ENCODE peak calls at places on chromosomes 1 and 21, in eight cellular contexts. F, Q, M, K, A, V, X and H are unnamed samples.

GRCh38 chr1:3038113-3038551 is 16.9 kb downstream of the ACTRT2 start:
- DNase-seq in K (no peak), Q (no peak), V (no peak), A (peak), F (no peak), X (no peak), M (no peak), H (no peak)

GRCh38 chr1:43671626-43672330 is 21.8 kb downstream of the KDM4A start:
- DNase-seq in F (no peak), Q (no peak), A (no peak), X (no peak), M (no peak), K (no peak), V (no peak), H (no peak)

GRCh38 chr1:219528633-219529032 is 84.3 kb downstream of the ZC3H11B start:
- DNase-seq in K (no peak), V (no peak), X (no peak), Q (no peak), F (no peak), A (no peak), M (no peak), H (no peak)

GRCh38 chr1:17704176-17704575 is 51.0 kb upstream of the ACTL8 start:
- DNase-seq in K (no peak), A (no peak), V (no peak), F (no peak), M (no peak), Q (no peak), X (no peak), H (no peak)

GRCh38 chr1:111541721-111542120 is 38.3 kb upstream of the ADORA3 start:
- DNase-seq in X (no peak), F (no peak), Q (no peak), A (no peak), V (no peak), M (no peak), K (no peak), H (no peak)

GRCh38 chr1:101506541-101507164 is 269.8 kb downstream of the S1PR1 start:
- DNase-seq in K (no peak), M (peak), A (no peak), F (peak), Q (peak), X (peak), V (peak), H (no peak)

GRCh38 chr1:82695443-82695842 is 894.7 kb downstream of the ADGRL2 start:
- DNase-seq in M (no peak), Q (no peak), X (no peak), A (no peak), F (no peak), V (no peak), K (no peak), H (no peak)

GRCh38 chr21:25330266-25330665 is 277.0 kb downstream of the MRPL39 start:
- DNase-seq in M (no peak), A (no peak), Q (no peak), V (no peak), F (no peak), K (no peak), X (no peak), H (no peak)

GRCh38 chr1:38812981-38813380 is 46.6 kb downstream of the RRAGC start:
- DNase-seq in Q (no peak), V (no peak), X (no peak), M (no peak), F (no peak), K (no peak), A (no peak), H (no peak)

GRCh38 chr1:204198978-204199340 is 2.7 kb upstream of the KISS1 start:
- DNase-seq in M (no peak), K (no peak), A (no peak), Q (no peak), X (no peak), V (no peak), F (no peak), H (no peak)

GRCh38 chr1:26171084-26172072 is at the start of gene ZNF593OS:
- DNase-seq in A (no peak), K (no peak), X (peak), M (no peak), F (no peak), Q (no peak), V (no peak), H (no peak)

GRCh38 chr21:30582850-30583249 is 7.3 kb downstream of the KRTAP22-2 start:
- DNase-seq in A (no peak), V (no peak), F (no peak), M (no peak), K (no peak), Q (no peak), X (no peak), H (no peak)

GRCh38 chr1:205949753-205950152 is 6.5 kb upstream of the SLC26A9 start:
- DNase-seq in F (peak), Q (no peak), K (no peak), A (no peak), M (no peak), X (no peak), V (no peak), H (no peak)

GRCh38 chr21:39441502-39442475 is 3.8 kb downstream of the LCA5L start:
- DNase-seq in A (no peak), M (no peak), K (no peak), F (peak), Q (no peak), V (peak), X (peak), H (no peak)

GRCh38 chr1:91450260-91450659 is 45.6 kb upstream of the HFM1 start:
- DNase-seq in F (no peak), X (no peak), Q (no peak), A (no peak), V (no peak), M (no peak), K (no peak), H (no peak)

GRCh38 chr21:31064803-31065202 is 26.5 kb upstream of the KRTAP19-8 start:
- DNase-seq in K (no peak), Q (no peak), A (no peak), X (no peak), F (no peak), M (no peak), V (no peak), H (no peak)

GRCh38 chr1:206687915-206688442 is 3.3 kb downstream of the MAPKAPK2 start:
- DNase-seq in V (no peak), A (no peak), K (no peak), F (no peak), Q (no peak), X (no peak), M (no peak), H (no peak)

GRCh38 chr1:47223921-47224675 is 7.9 kb downstream of the TAL1 start:
- DNase-seq in Q (no peak), X (no peak), A (no peak), K (no peak), V (no peak), F (no peak), M (no peak), H (no peak)

GRCh38 chr1:248873993-248874671 is 15.2 kb upstream of the ZNF692 start:
- DNase-seq in X (peak), V (peak), M (peak), Q (peak), F (peak), A (no peak), K (peak), H (no peak)

GRCh38 chr1:188822248-188822647 is 1655.4 kb downstream of the BRINP3 start:
- DNase-seq in M (no peak), V (peak), A (no peak), Q (no peak), K (no peak), F (no peak), X (no peak), H (no peak)

GRCh38 chr1:229691362-229691761 is 65.3 kb downstream of the URB2 start:
- DNase-seq in F (no peak), M (no peak), K (no peak), X (no peak), A (no peak), Q (no peak), V (no peak), H (no peak)

GRCh38 chr1:229690662-229691061 is 64.6 kb downstream of the URB2 start:
- DNase-seq in M (no peak), X (no peak), Q (no peak), A (no peak), V (no peak), K (no peak), F (no peak), H (no peak)

GRCh38 chr1:229696385-229696784 is 70.3 kb downstream of the URB2 start:
- DNase-seq in V (no peak), F (no peak), A (no peak), K (no peak), M (no peak), Q (no peak), X (no peak), H (no peak)

GRCh38 chr1:229693124-229693523 is 67.1 kb downstream of the URB2 start:
- DNase-seq in Q (no peak), X (peak), F (no peak), A (no peak), K (no peak), M (no peak), V (no peak), H (no peak)

DNA sequence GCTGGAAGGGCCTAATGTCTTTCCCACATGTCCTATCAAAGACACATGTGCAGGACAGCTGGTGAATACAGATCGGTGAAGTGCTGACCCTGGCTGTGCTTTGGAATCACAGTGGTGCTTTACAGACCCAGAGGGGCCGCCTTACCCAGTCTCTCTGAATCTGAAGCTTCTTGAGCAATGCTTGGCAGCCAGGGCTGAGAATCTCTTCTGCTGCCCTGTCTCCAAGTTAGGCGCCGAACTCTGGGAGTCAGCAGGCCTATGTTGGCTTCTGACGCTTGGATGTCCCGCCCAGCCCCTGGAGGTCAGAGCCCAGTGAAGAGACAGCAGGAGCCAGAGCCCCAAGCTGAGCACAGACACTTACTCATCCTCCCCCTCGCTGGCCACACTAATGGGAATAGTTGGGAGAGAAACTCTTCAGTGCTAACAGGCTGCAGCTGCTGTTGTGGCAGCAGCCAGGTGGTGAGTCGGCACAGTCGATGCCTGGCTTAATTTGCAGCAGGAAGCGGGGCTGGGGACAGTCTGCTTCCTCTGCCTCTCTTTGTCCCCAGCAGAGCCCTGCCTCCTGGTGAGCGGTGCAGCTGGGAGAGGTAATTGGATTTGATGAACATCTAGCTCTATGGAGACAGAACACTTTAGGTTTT is 68.1 kb downstream of the URB2 start:
- DNase-seq in M (no peak), F (peak), Q (peak), V (peak), A (peak), X (no peak), K (no peak), H (no peak)
- TF ChIP-seq CTCF in M (no peak), F (no peak), Q (no peak), V (no peak), A (no peak), X (no peak), K (no peak), H (no peak)

DNA sequence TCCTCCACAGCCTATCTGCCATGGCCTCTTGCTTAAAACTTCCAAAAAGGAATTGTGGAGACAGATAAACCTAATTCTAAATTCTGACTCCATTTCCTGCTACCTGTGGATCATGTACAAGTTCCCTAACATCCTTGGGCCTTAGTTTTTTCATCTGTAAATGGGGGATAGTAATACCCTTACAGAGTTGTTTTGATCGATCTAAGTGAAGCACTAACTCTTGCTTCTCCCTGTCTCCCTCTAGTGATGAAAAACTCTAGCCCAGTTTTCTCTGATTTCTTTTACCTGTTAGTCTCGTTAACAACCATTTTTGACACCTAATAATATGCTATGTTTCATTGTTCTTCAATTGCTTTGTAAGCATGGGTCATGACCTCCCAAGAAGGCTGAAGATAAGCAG is 65.9 kb downstream of the TM2D1 start:
- DNase-seq in V (no peak), F (no peak), K (no peak), A (no peak), X (peak), Q (no peak), M (no peak), H (no peak)
- TF ChIP-seq CTCF in V (no peak), F (no peak), K (no peak), A (no peak), X (no peak), Q (no peak), M (peak), H (no peak)

DNA sequence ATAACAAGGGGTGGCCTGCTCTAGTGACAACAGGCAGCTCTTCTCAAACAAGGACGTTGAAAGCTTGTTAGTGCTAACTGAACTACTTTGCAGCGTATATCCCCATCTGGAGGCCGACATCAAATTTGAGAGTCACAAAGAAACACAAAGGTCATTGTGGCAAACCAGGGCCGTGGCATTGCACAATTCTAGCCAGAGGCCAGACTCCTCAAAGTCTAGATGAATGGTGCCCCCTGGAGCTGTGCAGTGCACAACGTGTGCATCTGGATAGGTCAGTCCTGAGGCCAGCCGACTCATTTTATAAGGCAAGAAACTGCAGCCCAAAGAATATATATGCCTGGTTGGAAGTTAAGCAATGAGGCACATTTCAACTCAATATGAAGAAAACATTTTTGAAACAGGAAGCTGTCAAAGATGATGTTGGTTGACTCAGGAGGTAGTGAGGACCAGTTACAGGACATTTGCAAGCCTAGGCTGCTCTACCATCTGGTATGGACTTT is 459.3 kb upstream of the RUNX1 start:
- DNase-seq in F (peak), K (no peak), A (peak), M (no peak), V (peak), Q (peak), X (no peak), H (no peak)
- TF ChIP-seq CTCF in F (no peak), K (no peak), A (no peak), M (no peak), V (no peak), Q (no peak), X (no peak), H (no peak)

GRCh38 chr1:77888071-77888428 is 374 bp upstream of the NEXN start:
- DNase-seq in A (peak), F (peak), Q (no peak), M (no peak), V (no peak), K (no peak), X (peak), H (no peak)
- TF ChIP-seq CTCF in A (no peak), F (no peak), Q (no peak), M (no peak), V (no peak), K (no peak), X (no peak), H (no peak)

DNA sequence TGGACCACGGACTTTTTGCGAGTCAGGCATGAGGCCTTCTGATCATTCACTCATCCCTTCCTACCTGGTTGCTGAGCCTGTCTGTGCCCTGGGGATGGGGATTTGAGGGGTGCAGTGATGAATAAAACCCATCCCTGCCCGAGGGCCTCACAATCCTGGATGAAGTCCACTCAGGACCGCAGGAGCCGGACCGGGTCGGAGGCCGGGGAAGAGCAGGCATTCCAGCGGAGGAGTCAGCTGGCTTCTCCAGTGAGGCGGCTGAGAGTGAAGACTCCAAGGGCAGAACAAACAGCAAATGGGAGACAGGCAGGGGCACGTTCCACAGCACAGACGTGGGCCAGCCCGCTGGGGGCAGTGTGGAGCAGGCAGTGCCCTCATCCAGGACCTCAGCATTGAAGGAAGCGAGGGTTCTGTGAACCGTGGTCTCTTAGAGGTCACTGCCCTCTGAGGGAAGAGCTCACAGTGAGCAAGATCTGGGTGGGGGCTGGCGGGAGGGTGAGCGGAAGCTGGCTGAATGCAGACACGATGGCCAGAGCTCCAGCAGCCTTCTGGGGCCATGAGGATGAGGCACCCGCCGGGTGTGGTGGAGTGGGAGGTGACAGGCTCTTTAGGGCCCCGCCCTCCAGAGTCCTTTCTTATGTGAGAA is 10.9 kb upstream of the LRRC3 start:
- DNase-seq in M (no peak), X (no peak), A (no peak), Q (no peak), V (peak), K (no peak), F (no peak), H (no peak)
- TF ChIP-seq CTCF in M (peak), X (no peak), A (no peak), Q (no peak), V (peak), K (no peak), F (no peak), H (peak)

GRCh38 chr1:116763787-116764465 is 9.7 kb downstream of the CD2 start:
- DNase-seq in Q (peak), F (peak), V (peak), K (no peak), M (no peak), X (no peak), A (no peak), H (no peak)

GRCh38 chr1:116765962-116766361 is 11.7 kb downstream of the CD2 start:
- DNase-seq in K (no peak), M (no peak), A (no peak), F (no peak), Q (no peak), V (no peak), X (no peak), H (no peak)

GRCh38 chr1:116764906-116765862 is 11.0 kb downstream of the CD2 start:
- DNase-seq in Q (no peak), F (no peak), V (no peak), A (no peak), K (no peak), X (no peak), M (no peak), H (no peak)

GRCh38 chr1:116763116-116763786 is 9.0 kb downstream of the CD2 start:
- DNase-seq in V (no peak), X (no peak), Q (no peak), A (no peak), F (no peak), M (no peak), K (no peak), H (no peak)

DNA sequence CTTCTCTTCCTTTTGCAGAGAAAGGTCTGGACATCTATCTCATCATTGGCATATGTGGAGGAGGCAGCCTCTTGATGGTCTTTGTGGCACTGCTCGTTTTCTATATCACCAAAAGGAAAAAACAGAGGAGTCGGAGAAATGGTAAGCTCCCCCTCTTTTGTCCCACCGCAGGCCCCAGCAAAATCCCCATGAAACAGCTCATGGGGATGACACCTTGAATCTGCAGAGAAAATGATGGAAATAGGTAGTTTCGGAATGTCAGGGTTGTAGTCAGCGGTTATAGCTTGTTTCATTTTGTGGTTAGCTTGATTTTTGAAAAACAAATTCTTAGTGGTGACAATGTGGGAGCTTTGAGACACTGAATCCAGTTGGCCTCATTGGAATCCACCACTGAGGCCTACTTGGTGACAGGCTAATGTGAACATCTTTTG is 10.3 kb downstream of the CD2 start:
- DNase-seq in X (no peak), F (no peak), V (no peak), M (no peak), Q (no peak), A (no peak), K (no peak), H (no peak)
- TF ChIP-seq CTCF in X (no peak), F (no peak), V (no peak), M (no peak), Q (no peak), A (no peak), K (no peak), H (no peak)

GRCh38 chr1:84721152-84721551 is 30.9 kb upstream of the SSX2IP start:
- DNase-seq in A (no peak), X (no peak), M (no peak), F (no peak), K (no peak), V (no peak), Q (no peak), H (no peak)

GRCh38 chr1:84722794-84723193 is 32.5 kb upstream of the SSX2IP start:
- DNase-seq in K (no peak), F (no peak), V (no peak), M (no peak), X (no peak), Q (no peak), A (no peak), H (no peak)

GRCh38 chr1:84720275-84720780 is 30.1 kb upstream of the SSX2IP start:
- DNase-seq in A (no peak), Q (no peak), X (no peak), K (no peak), V (no peak), M (no peak), F (no peak), H (no peak)

GRCh38 chr1:84726593-84727275 is 36.5 kb upstream of the SSX2IP start:
- DNase-seq in X (no peak), A (no peak), M (no peak), Q (no peak), F (no peak), V (no peak), K (no peak), H (no peak)

GRCh38 chr1:84724128-84724860 is 34.0 kb upstream of the SSX2IP start:
- DNase-seq in V (peak), Q (no peak), X (peak), K (no peak), F (peak), A (no peak), M (no peak), H (no peak)
- TF ChIP-seq CTCF in V (peak), Q (no peak), X (peak), K (no peak), F (no peak), A (no peak), M (peak), H (peak)